ENCODE peak calls at places on chromosomes 7 and 10, in nine cellular contexts. X is activated naive CD4-positive, alpha-beta T cell treated with anti-CD3 and anti-CD28 coated beads for 36 hours; H is chondrocyte; V is NCI-H1417 treated with DMSO at 0.1 percent for 48 hours; F is AG08395; U is A549; J is NCI-H1694 treated with DMSO at 0.1 percent for 48 hours; Z is iPS-NIHi11; N is naive thymus-derived CD8-positive, alpha-beta T cell. C is an unnamed sample.

GRCh38 chr7:44071726-44072363 is 6.5 kb upstream of the PGAM2 start:
- DNase-seq in X (no peak), H (no peak), V (no peak), F (no peak), U (no peak), J (no peak), Z (no peak), N (no peak), C (no peak)

GRCh38 chr10:110005716-110006115 is 2.1 kb upstream of the ADD3 start:
- DNase-seq in X (peak), H (no peak), V (no peak), F (peak), U (no peak), J (peak), Z (no peak), N (peak), C (no peak)

GRCh38 chr10:75434292-75434691 is 2.9 kb downstream of the LRMDA start:
- DNase-seq in X (no peak), H (no peak), V (no peak), F (no peak), U (no peak), J (no peak), Z (no peak), N (no peak), C (no peak)

GRCh38 chr10:131948501-131948900 is 33.2 kb downstream of the BNIP3 start:
- DNase-seq in X (no peak), H (no peak), V (no peak), F (no peak), U (no peak), J (no peak), Z (no peak), N (no peak), C (no peak)

GRCh38 chr7:18821554-18821953 is 295.9 kb downstream of the TWIST1 start:
- DNase-seq in X (no peak), H (no peak), V (no peak), F (no peak), U (no peak), J (no peak), Z (no peak), N (no peak), C (no peak)

GRCh38 chr7:24930856-24931255 is 49.1 kb downstream of the OSBPL3 start:
- DNase-seq in X (no peak), H (no peak), V (no peak), F (no peak), U (no peak), J (no peak), Z (no peak), N (no peak), C (no peak)

GRCh38 chr7:20816389-20816959 is 29.8 kb upstream of the SP8 start:
- DNase-seq in X (no peak), H (no peak), V (no peak), F (no peak), U (no peak), J (no peak), Z (no peak), N (no peak), C (no peak)

GRCh38 chr10:56586391-56586790 is 225.3 kb upstream of the ZWINT start:
- DNase-seq in X (no peak), H (no peak), V (no peak), F (no peak), U (no peak), J (no peak), Z (peak), N (no peak), C (no peak)

GRCh38 chr10:44161196-44161595 is 223.7 kb downstream of the CXCL12 start:
- DNase-seq in X (no peak), H (no peak), V (no peak), F (no peak), U (no peak), J (no peak), Z (no peak), N (no peak), C (no peak)

GRCh38 chr10:74118794-74119193 is 31.8 kb downstream of the AP3M1 start:
- DNase-seq in X (no peak), H (no peak), V (no peak), F (peak), U (peak), J (no peak), Z (no peak), N (no peak), C (no peak)

GRCh38 chr7:112263519-112263918 is 57.0 kb downstream of the ZNF277 start:
- DNase-seq in X (no peak), H (no peak), V (no peak), F (no peak), U (no peak), J (no peak), Z (no peak), N (no peak), C (no peak)

GRCh38 chr10:30017576-30017975 is 41.8 kb downstream of the JCAD start:
- DNase-seq in X (no peak), H (no peak), V (no peak), F (no peak), U (no peak), J (no peak), Z (no peak), N (no peak), C (no peak)

GRCh38 chr10:12602557-12602956 is 253.2 kb downstream of the CAMK1D start:
- DNase-seq in X (no peak), H (no peak), V (no peak), F (no peak), U (no peak), J (no peak), Z (no peak), N (no peak), C (no peak)

GRCh38 chr7:143300959-143301617 is 12.9 kb downstream of the CASP2 start:
- DNase-seq in X (no peak), H (no peak), V (no peak), F (no peak), U (no peak), J (no peak), Z (no peak), N (no peak), C (no peak)

GRCh38 chr7:65457705-65458104 is 84.0 kb downstream of the ZNF92 start:
- DNase-seq in X (no peak), H (no peak), V (no peak), F (no peak), U (no peak), J (no peak), Z (no peak), N (no peak), C (no peak)

GRCh38 chr10:114215033-114215432 is 24.0 kb upstream of the VWA2 start:
- DNase-seq in X (no peak), H (no peak), V (no peak), F (no peak), U (no peak), J (no peak), Z (no peak), N (no peak), C (no peak)

GRCh38 chr10:126928252-126928651 is 23.0 kb downstream of the DOCK1 start:
- DNase-seq in X (no peak), H (no peak), V (no peak), F (no peak), U (no peak), J (no peak), Z (no peak), N (no peak), C (no peak)

GRCh38 chr7:93715234-93715633 is 140.7 kb upstream of the CALCR start:
- DNase-seq in X (peak), H (no peak), V (no peak), F (peak), U (peak), J (peak), Z (peak), N (no peak), C (peak)

GRCh38 chr10:131773989-131774343 is 126.8 kb upstream of the PPP2R2D start:
- DNase-seq in X (no peak), H (peak), V (no peak), F (no peak), U (no peak), J (no peak), Z (no peak), N (no peak), C (no peak)

GRCh38 chr10:31359979-31360378 is 41.0 kb downstream of the ZEB1 start:
- DNase-seq in X (no peak), H (no peak), V (peak), F (no peak), U (no peak), J (no peak), Z (no peak), N (no peak), C (no peak)

GRCh38 chr10:13472359-13472758 is 56.5 kb downstream of the BEND7 start:
- DNase-seq in X (no peak), H (no peak), V (no peak), F (no peak), U (no peak), J (no peak), Z (no peak), N (no peak), C (no peak)

GRCh38 chr7:136874393-136875032 is 6.1 kb downstream of the CHRM2 start:
- DNase-seq in X (no peak), H (no peak), V (no peak), F (peak), U (no peak), J (no peak), Z (peak), N (no peak), C (no peak)

GRCh38 chr7:40850017-40850416 is 715.2 kb downstream of the SUGCT start:
- DNase-seq in X (no peak), H (no peak), V (no peak), F (peak), U (no peak), J (no peak), Z (no peak), N (no peak), C (no peak)

GRCh38 chr7:21768279-21768678 is 177.4 kb downstream of the CDCA7L start:
- DNase-seq in X (no peak), H (no peak), V (no peak), F (no peak), U (no peak), J (no peak), Z (no peak), N (no peak), C (no peak)

GRCh38 chr10:60282771-60283353 is 106.8 kb downstream of the ANK3 start:
- DNase-seq in X (no peak), H (no peak), V (no peak), F (peak), U (peak), J (no peak), Z (no peak), N (no peak), C (peak)

GRCh38 chr10:125155101-125155500 is 5.3 kb downstream of the CTBP2 start:
- DNase-seq in X (no peak), H (no peak), V (no peak), F (peak), U (no peak), J (no peak), Z (no peak), N (no peak), C (no peak)

GRCh38 chr10:1724921-1725320 is 12.4 kb downstream of the ADARB2 start:
- DNase-seq in X (no peak), H (no peak), V (no peak), F (no peak), U (no peak), J (no peak), Z (no peak), N (no peak), C (no peak)

GRCh38 chr7:78953090-78953489 is 500.4 kb downstream of the MAGI2 start:
- DNase-seq in X (no peak), H (no peak), V (no peak), F (peak), U (no peak), J (no peak), Z (no peak), N (no peak), C (no peak)

GRCh38 chr10:104300002-104300735 is 31.2 kb downstream of the GSTO2 start:
- DNase-seq in X (peak), H (no peak), V (no peak), F (peak), U (no peak), J (no peak), Z (no peak), N (no peak), C (peak)

GRCh38 chr10:69213601-69214311 is 6.4 kb upstream of the HKDC1 start:
- DNase-seq in X (no peak), H (no peak), V (no peak), F (no peak), U (no peak), J (no peak), Z (no peak), N (no peak), C (no peak)

GRCh38 chr10:114283091-114283490 is 44.0 kb downstream of the VWA2 start:
- DNase-seq in X (no peak), H (peak), V (no peak), F (no peak), U (no peak), J (no peak), Z (no peak), N (no peak), C (no peak)

C was measured in HTR-8/SVneo.